ENCODE peak calls at places on chromosomes 5 and 9, in five cellular contexts. M is HCT116, P is GM12878, A is A549, Q is Panc1. J is an unnamed sample.

GRCh38 chr5:67291671-67292070 is 95.1 kb upstream of the CD180 start:
- DNase-seq in A (no peak), P (no peak), M (no peak), Q (no peak), J (no peak)

GRCh38 chr5:92328584-92329259 is 945.6 kb upstream of the ARRDC3 start:
- DNase-seq in Q (no peak), P (no peak), M (no peak), A (no peak), J (no peak)

GRCh38 chr9:29830815-29831214 is 2257.5 kb upstream of the C9orf72 start:
- DNase-seq in Q (no peak), M (peak), A (peak), P (no peak), J (no peak)

GRCh38 chr5:32794086-32794485 is 83.0 kb downstream of the NPR3 start:
- DNase-seq in Q (no peak), M (no peak), A (no peak), P (no peak), J (no peak)

GRCh38 chr5:175517824-175518450 is 39.6 kb downstream of the SFXN1 start:
- DNase-seq in Q (no peak), A (no peak), M (peak), P (no peak), J (no peak)

GRCh38 chr5:39138892-39139291 is 64.7 kb upstream of the RICTOR start:
- DNase-seq in M (no peak), P (no peak), A (peak), Q (peak), J (no peak)

GRCh38 chr5:68423154-68423811 is 207.7 kb downstream of the PIK3R1 start:
- DNase-seq in A (no peak), Q (no peak), P (no peak), M (no peak), J (no peak)

GRCh38 chr9:91082709-91083108 is 279.0 kb downstream of the AUH start:
- DNase-seq in Q (no peak), P (no peak), M (no peak), A (no peak), J (no peak)

GRCh38 chr5:133123297-133123696 is 71.5 kb downstream of the HSPA4 start:
- DNase-seq in Q (no peak), M (no peak), A (no peak), P (no peak), J (no peak)

GRCh38 chr5:145803617-145804016 is 31.5 kb downstream of the PRELID2 start:
- DNase-seq in M (no peak), Q (no peak), A (no peak), P (no peak), J (no peak)

GRCh38 chr5:24183941-24184340 is 460.8 kb downstream of the CDH10 start:
- DNase-seq in P (no peak), A (no peak), Q (no peak), M (no peak), J (no peak)
- TF ChIP-seq REST in P (no peak), A (no peak), Q (no peak), M (no peak), J (no peak)

GRCh38 chr5:149047462-149047861 is 15.4 kb downstream of the SH3TC2 start:
- DNase-seq in A (no peak), M (no peak), Q (no peak), P (no peak), J (no peak)
- H3K27ac ChIP-seq in A (no peak), M (no peak), Q (no peak), P (no peak), J (no peak)

DNA sequence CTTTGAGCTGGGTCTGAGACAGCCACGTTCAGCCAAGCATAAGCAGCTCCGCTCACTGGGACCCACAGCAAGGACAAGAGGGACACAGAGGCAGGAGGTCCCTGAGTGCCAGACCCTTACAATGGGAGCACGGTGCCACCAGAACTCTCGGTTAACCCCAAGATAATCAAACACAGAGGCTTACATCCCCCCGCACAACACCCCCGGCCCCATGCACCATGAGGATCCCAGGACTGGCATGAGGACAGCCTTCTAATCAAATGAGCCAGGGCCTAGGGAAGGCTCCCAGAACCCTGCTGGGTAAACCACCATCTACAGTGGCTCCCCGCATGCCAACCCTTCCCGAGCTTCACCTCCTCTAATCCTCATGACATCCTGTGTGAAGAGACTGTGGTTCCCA is 7.4 kb downstream of the GFPT2 start:
- DNase-seq in A (no peak), Q (no peak), P (no peak), M (no peak), J (no peak)
- TF ChIP-seq REST in A (no peak), Q (no peak), P (no peak), M (no peak), J (no peak)

DNA sequence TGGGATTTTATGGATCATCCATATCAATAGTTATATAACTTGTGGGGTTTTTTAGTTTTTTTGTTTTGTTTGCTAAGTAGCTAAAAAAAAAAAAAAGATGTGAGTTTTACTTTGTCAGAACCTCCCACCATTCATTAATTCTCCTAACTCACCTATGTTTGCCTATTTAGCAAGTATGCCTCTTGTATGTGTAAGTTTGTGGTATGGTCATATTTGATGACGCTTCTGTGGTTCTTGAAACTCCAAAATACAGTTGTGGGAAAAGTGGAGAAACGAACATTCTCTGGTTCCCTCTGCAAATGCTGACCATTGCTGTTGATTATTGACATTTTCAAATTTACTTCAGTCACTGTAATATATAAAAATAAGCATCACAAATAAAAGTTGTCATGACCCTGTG is 75.7 kb downstream of the PBX3 start:
- DNase-seq in A (no peak), Q (no peak), M (no peak), P (no peak), J (no peak)
- H3K27ac ChIP-seq in A (no peak), Q (peak), M (no peak), P (no peak), J (no peak)

J was measured in HL-60.